ENCODE peak calls at places on chromosomes 11 and 22, in five cellular contexts. One of them, this sample, is unnamed.

GRCh38 chr11:68038718-68039525 is at the start of gene TCIRG1:
- DNase-seq in RPMI7951: peak; percentile 89
- DNase-seq in hypothalamus: peak; percentile 31
- DNase-seq in NCI-H345: no peak
- DNase-seq in HEK293T: peak; percentile 82
- DNase-seq in this sample: peak; percentile 86

GRCh38 chr11:70470127-70470526 is 71.8 kb downstream of the CTTN start:
- DNase-seq in hypothalamus: no peak
- DNase-seq in RPMI7951: peak; percentile 88
- DNase-seq in HEK293T: no peak
- DNase-seq in NCI-H345: no peak
- DNase-seq in this sample: peak; percentile 68

GRCh38 chr11:130897262-130898182 is 18.8 kb downstream of the SNX19 start:
- DNase-seq in hypothalamus: no peak
- DNase-seq in RPMI7951: peak; percentile 37
- DNase-seq in HEK293T: no peak
- DNase-seq in NCI-H345: no peak
- DNase-seq in this sample: no peak

GRCh38 chr11:72112541-72113136 is at the start of gene ANAPC15:
- DNase-seq in HEK293T: peak; percentile 93
- DNase-seq in NCI-H345: peak; percentile 99
- DNase-seq in hypothalamus: peak; percentile 98
- DNase-seq in RPMI7951: peak; percentile 100
- DNase-seq in this sample: peak; percentile 99

GRCh38 chr11:124867700-124868099 is 2.5 kb downstream of the ROBO3 start:
- DNase-seq in RPMI7951: peak; percentile 40
- DNase-seq in hypothalamus: no peak
- DNase-seq in NCI-H345: no peak
- DNase-seq in HEK293T: peak; percentile 66
- DNase-seq in this sample: peak; percentile 46

GRCh38 chr11:95092549-95093324 is 3.1 kb downstream of the ENDOD1 start:
- DNase-seq in NCI-H345: no peak
- DNase-seq in HEK293T: peak; percentile 47
- DNase-seq in RPMI7951: peak; percentile 73
- DNase-seq in hypothalamus: no peak
- DNase-seq in this sample: peak; percentile 49

GRCh38 chr22:23562186-23562585 is 17.9 kb downstream of the IGLL1 start:
- DNase-seq in hypothalamus: no peak
- DNase-seq in HEK293T: no peak
- DNase-seq in RPMI7951: no peak
- DNase-seq in NCI-H345: no peak
- DNase-seq in this sample: no peak

GRCh38 chr22:27370281-27370680 is 431.3 kb downstream of the MN1 start:
- DNase-seq in RPMI7951: peak; percentile 20
- DNase-seq in hypothalamus: no peak
- DNase-seq in NCI-H345: no peak
- DNase-seq in HEK293T: no peak
- DNase-seq in this sample: peak; percentile 31

GRCh38 chr11:17767301-17767885 is 32.8 kb downstream of the KCNC1 start:
- DNase-seq in RPMI7951: no peak
- DNase-seq in HEK293T: no peak
- DNase-seq in hypothalamus: no peak
- DNase-seq in NCI-H345: no peak
- DNase-seq in this sample: no peak

GRCh38 chr11:73838443-73839122 is 38.1 kb downstream of the COA4 start:
- DNase-seq in HEK293T: no peak
- DNase-seq in hypothalamus: no peak
- DNase-seq in RPMI7951: peak; percentile 23
- DNase-seq in NCI-H345: no peak
- DNase-seq in this sample: no peak

GRCh38 chr22:28021998-28022660 is 103.1 kb upstream of the PITPNB start:
- DNase-seq in RPMI7951: no peak
- DNase-seq in hypothalamus: no peak
- DNase-seq in HEK293T: no peak
- DNase-seq in NCI-H345: no peak
- DNase-seq in this sample: no peak

GRCh38 chr11:71499546-71499945 is 27.5 kb upstream of the KRTAP5-7 start:
- DNase-seq in NCI-H345: no peak
- DNase-seq in hypothalamus: peak; percentile 4
- DNase-seq in RPMI7951: peak; percentile 67
- DNase-seq in HEK293T: no peak
- DNase-seq in this sample: peak; percentile 21

GRCh38 chr11:122656073-122656630 is 630 bp downstream of the UBASH3B start:
- DNase-seq in RPMI7951: peak; percentile 69
- DNase-seq in HEK293T: peak; percentile 63
- DNase-seq in hypothalamus: peak; percentile 80
- DNase-seq in NCI-H345: peak; percentile 60
- DNase-seq in this sample: no peak

GRCh38 chr11:124892750-124893454 is 4.8 kb downstream of the ROBO4 start:
- DNase-seq in HEK293T: no peak
- DNase-seq in hypothalamus: no peak
- DNase-seq in RPMI7951: no peak
- DNase-seq in NCI-H345: no peak
- DNase-seq in this sample: no peak

GRCh38 chr11:132972565-132972964 is 559.7 kb downstream of the OPCML start:
- DNase-seq in hypothalamus: peak; percentile 58
- DNase-seq in HEK293T: no peak
- DNase-seq in NCI-H345: no peak
- DNase-seq in RPMI7951: peak; percentile 29
- DNase-seq in this sample: no peak

GRCh38 chr11:74663315-74663714 is 67.9 kb downstream of the CHRDL2 start:
- DNase-seq in hypothalamus: no peak
- DNase-seq in RPMI7951: no peak
- DNase-seq in NCI-H345: no peak
- DNase-seq in HEK293T: no peak
- DNase-seq in this sample: no peak

GRCh38 chr11:117256573-117256972 is 24.1 kb downstream of the RNF214 start:
- DNase-seq in hypothalamus: no peak
- DNase-seq in RPMI7951: peak; percentile 27
- DNase-seq in NCI-H345: no peak
- DNase-seq in HEK293T: no peak
- DNase-seq in this sample: peak; percentile 25

GRCh38 chr11:101127348-101127698 is 2.3 kb downstream of the PGR start:
- DNase-seq in RPMI7951: no peak
- DNase-seq in HEK293T: peak; percentile 26
- DNase-seq in hypothalamus: no peak
- DNase-seq in NCI-H345: peak; percentile 10
- DNase-seq in this sample: peak; percentile 4

GRCh38 chr11:117471776-117472175 is 144.1 kb downstream of the CEP164 start:
- DNase-seq in HEK293T: no peak
- DNase-seq in hypothalamus: no peak
- DNase-seq in RPMI7951: no peak
- DNase-seq in NCI-H345: no peak
- DNase-seq in this sample: no peak

GRCh38 chr11:38791346-38791961 is 2193.4 kb upstream of the RAG2 start:
- DNase-seq in hypothalamus: no peak
- DNase-seq in RPMI7951: peak; percentile 36
- DNase-seq in NCI-H345: peak; percentile 57
- DNase-seq in HEK293T: peak; percentile 25
- DNase-seq in this sample: peak; percentile 12

This sample was measured in Daoy.